ENCODE peak calls at places on chromosomes 16 and 17, in eight cellular contexts. W is T-cell; B is dorsolateral prefrontal cortex; X is activated CD4-positive, alpha-beta T cell treated with anti-CD3 and anti-CD28 coated beads for 24 hours; F is lung; L is body of pancreas; P is H9; Q is HuH-7.5. V is an unnamed sample.

GRCh38 chr16:11561440-11561797 is 25.3 kb downstream of the LITAF start:
- DNase-seq in W (no peak), B (no peak), X (no peak), F (no peak), L (no peak), P (no peak), Q (no peak), V (no peak)

GRCh38 chr17:79424471-79425185 is 186.2 kb downstream of the RBFOX3 start:
- DNase-seq in W (no peak), B (no peak), X (no peak), F (no peak), L (no peak), P (no peak), Q (no peak), V (no peak)

GRCh38 chr17:78159575-78160158 is 8.7 kb upstream of the SYNGR2 start:
- DNase-seq in W (no peak), B (no peak), X (no peak), F (no peak), L (no peak), P (no peak), Q (no peak), V (no peak)

GRCh38 chr17:42275527-42276358 is 448 bp downstream of the STAT5B start:
- DNase-seq in W (peak), B (no peak), X (no peak), F (no peak), L (no peak), P (peak), Q (no peak), V (peak)

GRCh38 chr16:68090526-68090925 is 5.4 kb downstream of the NFATC3 start:
- DNase-seq in W (no peak), B (no peak), X (no peak), F (no peak), L (no peak), P (no peak), Q (no peak), V (no peak)

GRCh38 chr17:75773808-75774470 is 8.9 kb upstream of the GALK1 start:
- DNase-seq in W (no peak), B (no peak), X (no peak), F (no peak), L (no peak), P (peak), Q (no peak), V (no peak)

GRCh38 chr16:4261557-4262172 is 11.2 kb downstream of the TFAP4 start:
- DNase-seq in W (no peak), B (no peak), X (no peak), F (no peak), L (peak), P (peak), Q (peak), V (no peak)

GRCh38 chr17:31269597-31269996 is 27.4 kb downstream of the OMG start:
- DNase-seq in W (no peak), B (no peak), X (no peak), F (no peak), L (no peak), P (peak), Q (no peak), V (no peak)

GRCh38 chr16:9706217-9706616 is 476.0 kb downstream of the GRIN2A start:
- DNase-seq in W (no peak), B (no peak), X (no peak), F (no peak), L (no peak), P (no peak), Q (no peak), V (no peak)

GRCh38 chr16:1125471-1125870 is 27.4 kb upstream of the CACNA1H start:
- DNase-seq in W (no peak), B (peak), X (no peak), F (no peak), L (peak), P (no peak), Q (no peak), V (no peak)

V was measured in C1 segment of cervical spinal cord.